ENCODE peak calls at places on chromosomes 5 and 9, in seven cellular contexts. One of them, this sample, is unnamed.

GRCh38 chr9:34961574-34962480 is 3.7 kb downstream of the PHF24 start:
- DNase-seq in CD8-positive, alpha-beta T cell: no peak
- DNase-seq in tibial nerve: no peak
- DNase-seq in AG09319: peak
- DNase-seq in AG10803: no peak
- DNase-seq in brain microvascular endothelial cell: peak
- DNase-seq in upper lobe of right lung: no peak
- DNase-seq in this sample: no peak

GRCh38 chr9:115137511-115137910 is 19.6 kb upstream of the TNC start:
- DNase-seq in CD8-positive, alpha-beta T cell: no peak
- DNase-seq in tibial nerve: no peak
- DNase-seq in AG09319: no peak
- DNase-seq in AG10803: no peak
- DNase-seq in brain microvascular endothelial cell: no peak
- DNase-seq in upper lobe of right lung: no peak
- DNase-seq in this sample: no peak

GRCh38 chr9:112535811-112536210 is 49.2 kb downstream of the KIAA1958 start:
- DNase-seq in CD8-positive, alpha-beta T cell: no peak
- DNase-seq in tibial nerve: no peak
- DNase-seq in AG09319: no peak
- DNase-seq in AG10803: peak
- DNase-seq in brain microvascular endothelial cell: peak
- DNase-seq in upper lobe of right lung: no peak
- DNase-seq in this sample: no peak

GRCh38 chr5:147854894-147855773 is 23.4 kb upstream of the SCGB3A2 start:
- DNase-seq in CD8-positive, alpha-beta T cell: no peak
- DNase-seq in tibial nerve: no peak
- DNase-seq in AG09319: no peak
- DNase-seq in AG10803: no peak
- DNase-seq in brain microvascular endothelial cell: no peak
- DNase-seq in upper lobe of right lung: no peak
- DNase-seq in this sample: no peak

GRCh38 chr5:109479260-109479860 is 69.6 kb upstream of the PJA2 start:
- DNase-seq in CD8-positive, alpha-beta T cell: no peak
- DNase-seq in tibial nerve: no peak
- DNase-seq in AG09319: no peak
- DNase-seq in AG10803: peak
- DNase-seq in brain microvascular endothelial cell: no peak
- DNase-seq in upper lobe of right lung: no peak
- DNase-seq in this sample: no peak

GRCh38 chr5:12910611-12911010 is 1006.4 kb upstream of the CTNND2 start:
- DNase-seq in CD8-positive, alpha-beta T cell: no peak
- DNase-seq in tibial nerve: no peak
- DNase-seq in AG09319: no peak
- DNase-seq in AG10803: no peak
- DNase-seq in brain microvascular endothelial cell: no peak
- DNase-seq in upper lobe of right lung: no peak
- DNase-seq in this sample: no peak

GRCh38 chr5:59648949-59649921 is 244.3 kb downstream of the PDE4D start:
- DNase-seq in CD8-positive, alpha-beta T cell: no peak
- DNase-seq in tibial nerve: no peak
- DNase-seq in AG09319: no peak
- DNase-seq in AG10803: no peak
- DNase-seq in brain microvascular endothelial cell: peak
- DNase-seq in upper lobe of right lung: no peak
- DNase-seq in this sample: no peak

GRCh38 chr5:5523066-5523505 is 100.6 kb downstream of the ICE1 start:
- DNase-seq in CD8-positive, alpha-beta T cell: no peak
- DNase-seq in tibial nerve: no peak
- DNase-seq in AG09319: no peak
- DNase-seq in AG10803: peak
- DNase-seq in brain microvascular endothelial cell: no peak
- DNase-seq in upper lobe of right lung: no peak
- DNase-seq in this sample: no peak

GRCh38 chr5:139836469-139837208 is 41.0 kb downstream of the PSD2 start:
- DNase-seq in CD8-positive, alpha-beta T cell: no peak
- DNase-seq in tibial nerve: no peak
- DNase-seq in AG09319: no peak
- DNase-seq in AG10803: no peak
- DNase-seq in brain microvascular endothelial cell: no peak
- DNase-seq in upper lobe of right lung: peak
- DNase-seq in this sample: no peak

GRCh38 chr5:38670878-38671277 is 114.4 kb upstream of the LIFR start:
- DNase-seq in CD8-positive, alpha-beta T cell: no peak
- DNase-seq in tibial nerve: peak
- DNase-seq in AG09319: no peak
- DNase-seq in AG10803: peak
- DNase-seq in brain microvascular endothelial cell: no peak
- DNase-seq in upper lobe of right lung: no peak
- DNase-seq in this sample: no peak

GRCh38 chr5:151492729-151493128 is 45.3 kb downstream of the SLC36A1 start:
- DNase-seq in CD8-positive, alpha-beta T cell: no peak
- DNase-seq in tibial nerve: no peak
- DNase-seq in AG09319: no peak
- DNase-seq in AG10803: peak
- DNase-seq in brain microvascular endothelial cell: peak
- DNase-seq in upper lobe of right lung: no peak
- DNase-seq in this sample: no peak

GRCh38 chr9:23322392-23322791 is 503.6 kb downstream of the ELAVL2 start:
- DNase-seq in CD8-positive, alpha-beta T cell: no peak
- DNase-seq in tibial nerve: no peak
- DNase-seq in AG09319: no peak
- DNase-seq in AG10803: peak
- DNase-seq in brain microvascular endothelial cell: no peak
- DNase-seq in upper lobe of right lung: no peak
- DNase-seq in this sample: no peak

GRCh38 chr5:141040093-141040762 is 10.9 kb upstream of the PCDHB1 start:
- DNase-seq in CD8-positive, alpha-beta T cell: no peak
- DNase-seq in tibial nerve: peak
- DNase-seq in AG09319: no peak
- DNase-seq in AG10803: no peak
- DNase-seq in brain microvascular endothelial cell: no peak
- DNase-seq in upper lobe of right lung: peak
- DNase-seq in this sample: no peak
- TF ChIP-seq CTCF in CD8-positive, alpha-beta T cell: no peak
- TF ChIP-seq CTCF in tibial nerve: peak
- TF ChIP-seq CTCF in AG09319: no peak
- TF ChIP-seq CTCF in AG10803: peak
- TF ChIP-seq CTCF in brain microvascular endothelial cell: no peak
- TF ChIP-seq CTCF in upper lobe of right lung: peak
- TF ChIP-seq CTCF in this sample: no peak

DNA sequence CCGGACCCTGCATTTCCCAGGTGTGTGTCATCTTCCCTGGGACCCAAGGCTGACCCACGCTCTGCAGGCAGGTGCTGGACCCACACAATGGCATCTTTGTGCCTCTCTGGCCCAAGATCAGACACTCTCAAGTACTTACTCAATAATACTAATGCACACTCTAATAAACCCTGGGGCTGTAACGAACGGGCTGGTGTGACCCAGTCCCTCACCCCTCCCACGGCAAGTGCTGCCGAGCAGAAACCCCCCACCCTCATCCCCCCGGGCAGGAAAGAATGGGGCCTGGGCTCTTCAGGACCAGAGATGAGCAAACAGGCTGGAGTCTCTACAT is 1.1 kb upstream of the OBP2B start:
- DNase-seq in CD8-positive, alpha-beta T cell: no peak
- DNase-seq in tibial nerve: no peak
- DNase-seq in AG09319: no peak
- DNase-seq in AG10803: no peak
- DNase-seq in brain microvascular endothelial cell: no peak
- DNase-seq in upper lobe of right lung: peak
- DNase-seq in this sample: no peak
- TF ChIP-seq CTCF in CD8-positive, alpha-beta T cell: no peak
- TF ChIP-seq CTCF in tibial nerve: no peak
- TF ChIP-seq CTCF in AG09319: no peak
- TF ChIP-seq CTCF in AG10803: no peak
- TF ChIP-seq CTCF in brain microvascular endothelial cell: no peak
- TF ChIP-seq CTCF in upper lobe of right lung: no peak
- TF ChIP-seq CTCF in this sample: no peak

GRCh38 chr9:117714282-117714681 is 10.1 kb downstream of the TLR4 start:
- DNase-seq in CD8-positive, alpha-beta T cell: no peak
- DNase-seq in tibial nerve: no peak
- DNase-seq in AG09319: no peak
- DNase-seq in AG10803: no peak
- DNase-seq in brain microvascular endothelial cell: no peak
- DNase-seq in upper lobe of right lung: no peak
- DNase-seq in this sample: no peak
- TF ChIP-seq CTCF in CD8-positive, alpha-beta T cell: no peak
- TF ChIP-seq CTCF in tibial nerve: no peak
- TF ChIP-seq CTCF in AG09319: no peak
- TF ChIP-seq CTCF in AG10803: no peak
- TF ChIP-seq CTCF in brain microvascular endothelial cell: peak
- TF ChIP-seq CTCF in upper lobe of right lung: no peak
- TF ChIP-seq CTCF in this sample: no peak

DNA sequence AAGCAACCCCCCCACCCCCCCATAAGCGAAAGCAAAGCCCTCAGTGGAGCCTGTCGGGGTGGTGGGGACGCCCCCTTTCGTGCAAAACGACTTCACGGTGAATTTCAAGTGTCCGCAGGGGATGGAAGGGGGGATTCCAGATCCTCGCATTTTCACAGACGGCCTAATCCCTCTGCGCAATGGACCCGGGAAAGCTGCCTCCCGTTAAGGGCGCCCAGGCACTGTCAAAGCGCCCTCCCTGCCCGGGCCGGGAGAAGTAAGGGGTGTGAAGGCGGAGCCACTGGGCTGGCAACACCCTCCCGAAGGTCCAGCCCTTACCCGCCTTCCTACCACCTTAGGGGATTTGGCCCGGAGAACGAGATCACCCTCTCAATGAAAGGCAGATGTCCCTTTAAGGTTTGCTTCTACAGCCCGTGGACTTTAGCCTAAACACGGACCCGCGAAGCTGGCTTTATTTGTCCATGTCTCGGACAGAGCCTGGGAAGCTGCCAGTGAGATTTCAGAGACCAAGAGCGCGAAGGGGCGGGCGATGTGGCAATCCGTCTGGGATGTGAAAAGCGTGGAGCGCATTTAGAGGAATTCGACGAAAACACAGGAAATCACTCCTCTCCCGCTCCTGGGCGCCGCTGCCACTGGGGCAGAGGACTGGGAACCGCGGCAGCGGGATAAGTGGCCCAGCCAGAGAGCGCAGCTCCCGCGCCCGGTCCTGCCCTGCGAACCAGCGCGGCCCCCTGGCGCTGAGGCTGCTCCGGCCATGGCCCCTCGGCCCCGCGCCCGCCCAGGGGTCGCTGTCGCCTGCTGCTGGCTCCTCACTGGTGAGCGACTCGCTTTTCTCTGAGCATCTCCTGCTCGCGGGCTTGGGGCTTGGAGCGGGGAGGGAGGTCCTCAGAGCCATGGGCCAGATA is at the start of the genes ITGA1 and PELO:
- DNase-seq in CD8-positive, alpha-beta T cell: peak
- DNase-seq in tibial nerve: peak
- DNase-seq in AG09319: peak
- DNase-seq in AG10803: peak
- DNase-seq in brain microvascular endothelial cell: peak
- DNase-seq in upper lobe of right lung: peak
- DNase-seq in this sample: peak
- TF ChIP-seq CTCF in CD8-positive, alpha-beta T cell: peak
- TF ChIP-seq CTCF in tibial nerve: no peak
- TF ChIP-seq CTCF in AG09319: peak
- TF ChIP-seq CTCF in AG10803: peak
- TF ChIP-seq CTCF in brain microvascular endothelial cell: peak
- TF ChIP-seq CTCF in upper lobe of right lung: peak
- TF ChIP-seq CTCF in this sample: no peak

GRCh38 chr5:82174128-82174918 is 103.8 kb downstream of the RPS23 start:
- DNase-seq in CD8-positive, alpha-beta T cell: peak
- DNase-seq in tibial nerve: peak
- DNase-seq in AG09319: peak
- DNase-seq in AG10803: peak
- DNase-seq in brain microvascular endothelial cell: peak
- DNase-seq in upper lobe of right lung: peak
- DNase-seq in this sample: peak

GRCh38 chr5:82169892-82170291 is 108.3 kb downstream of the RPS23 start:
- DNase-seq in CD8-positive, alpha-beta T cell: no peak
- DNase-seq in tibial nerve: no peak
- DNase-seq in AG09319: no peak
- DNase-seq in AG10803: no peak
- DNase-seq in brain microvascular endothelial cell: no peak
- DNase-seq in upper lobe of right lung: no peak
- DNase-seq in this sample: no peak

GRCh38 chr5:82178378-82178777 is 99.8 kb downstream of the RPS23 start:
- DNase-seq in CD8-positive, alpha-beta T cell: no peak
- DNase-seq in tibial nerve: no peak
- DNase-seq in AG09319: no peak
- DNase-seq in AG10803: no peak
- DNase-seq in brain microvascular endothelial cell: no peak
- DNase-seq in upper lobe of right lung: no peak
- DNase-seq in this sample: no peak

GRCh38 chr5:82176115-82176514 is 102.0 kb downstream of the RPS23 start:
- DNase-seq in CD8-positive, alpha-beta T cell: no peak
- DNase-seq in tibial nerve: no peak
- DNase-seq in AG09319: no peak
- DNase-seq in AG10803: peak
- DNase-seq in brain microvascular endothelial cell: no peak
- DNase-seq in upper lobe of right lung: no peak
- DNase-seq in this sample: no peak

DNA sequence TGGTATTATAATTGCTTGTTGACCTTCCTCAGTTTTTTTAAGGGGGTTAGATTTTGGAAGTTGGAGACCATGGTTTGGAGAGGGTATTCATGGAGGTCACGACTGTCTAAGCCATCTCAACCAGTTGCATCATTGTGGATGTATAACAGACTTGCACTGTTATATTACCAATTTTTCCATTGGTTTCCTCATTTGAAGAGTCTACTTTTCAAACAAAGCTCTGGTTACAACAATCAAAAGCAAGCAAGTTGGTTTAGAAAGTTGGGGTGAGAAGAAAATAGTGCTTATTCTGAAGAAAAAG is 103.3 kb downstream of the RPS23 start:
- DNase-seq in CD8-positive, alpha-beta T cell: no peak
- DNase-seq in tibial nerve: no peak
- DNase-seq in AG09319: no peak
- DNase-seq in AG10803: no peak
- DNase-seq in brain microvascular endothelial cell: no peak
- DNase-seq in upper lobe of right lung: no peak
- DNase-seq in this sample: no peak
- TF ChIP-seq CTCF in CD8-positive, alpha-beta T cell: no peak
- TF ChIP-seq CTCF in tibial nerve: no peak
- TF ChIP-seq CTCF in AG09319: no peak
- TF ChIP-seq CTCF in AG10803: no peak
- TF ChIP-seq CTCF in brain microvascular endothelial cell: no peak
- TF ChIP-seq CTCF in upper lobe of right lung: no peak
- TF ChIP-seq CTCF in this sample: no peak